ENCODE peak calls at places on chromosomes 6 and 20, in four cellular contexts. A, T, U and S are unnamed samples.

GRCh38 chr20:13587370-13587769 is 51.4 kb downstream of the TASP1 start:
- DNase-seq in T (no peak), U (no peak), A (no peak), S (no peak)

GRCh38 chr6:161440299-161440698 is 166.4 kb upstream of the AGPAT4 start:
- DNase-seq in T (no peak), A (no peak), U (no peak), S (no peak)

GRCh38 chr6:45690846-45691245 is 313.1 kb upstream of the SUPT3H start:
- DNase-seq in T (no peak), U (no peak), A (no peak), S (no peak)

GRCh38 chr6:6384520-6384919 is 64.1 kb upstream of the F13A1 start:
- DNase-seq in A (no peak), U (no peak), T (no peak), S (no peak)

GRCh38 chr20:3539708-3540107 is 68.9 kb downstream of the ATRN start:
- DNase-seq in A (no peak), U (no peak), T (no peak), S (no peak)

GRCh38 chr20:7980332-7981046 is 39.1 kb downstream of the TMX4 start:
- DNase-seq in U (peak; percentile 82), T (no peak), A (no peak), S (peak; percentile 37)

GRCh38 chr6:44407951-44408670 is 20.6 kb downstream of the CDC5L start:
- DNase-seq in T (no peak), A (no peak), U (no peak), S (no peak)

GRCh38 chr6:45483501-45483900 is 105.8 kb upstream of the SUPT3H start:
- DNase-seq in T (no peak), U (no peak), A (no peak), S (no peak)

GRCh38 chr20:61263084-61263695 is 11.1 kb downstream of the CDH4 start:
- DNase-seq in T (no peak), A (peak; percentile 13), U (peak; percentile 49), S (peak; percentile 64)

GRCh38 chr6:51495016-51495805 is 592.2 kb downstream of the PKHD1 start:
- DNase-seq in U (no peak), T (no peak), A (no peak), S (no peak)

GRCh38 chr20:63778034-63778752 is 38.6 kb downstream of the SLC2A4RG start:
- DNase-seq in U (peak; percentile 44), A (no peak), T (no peak), S (no peak)

GRCh38 chr6:111803384-111803783 is 69.9 kb downstream of the FYN start:
- DNase-seq in U (no peak), T (no peak), A (no peak), S (no peak)

GRCh38 chr20:37081717-37082289 is 14.0 kb downstream of the RBL1 start:
- DNase-seq in T (peak; percentile 49), U (peak; percentile 52), A (peak; percentile 34), S (no peak)

GRCh38 chr6:72953901-72954494 is 271.3 kb downstream of the KHDC1L start:
- DNase-seq in T (no peak), A (no peak), U (peak; percentile 66), S (no peak)

GRCh38 chr6:28884423-28885148 is 39.2 kb downstream of the TRIM27 start:
- DNase-seq in A (no peak), T (peak; percentile 64), U (no peak), S (no peak)

GRCh38 chr20:35461620-35462019 is 6.2 kb downstream of the CEP250 start:
- DNase-seq in U (peak; percentile 22), T (no peak), A (no peak), S (no peak)

GRCh38 chr6:44598679-44599078 is 211.2 kb downstream of the CDC5L start:
- DNase-seq in U (no peak), T (no peak), A (no peak), S (no peak)

GRCh38 chr6:170393807-170394399 is 87.3 kb downstream of the FAM120B start:
- DNase-seq in A (no peak), T (peak; percentile 34), U (no peak), S (no peak)

GRCh38 chr6:130604869-130605401 is 222.3 kb upstream of the SMLR1 start:
- DNase-seq in T (no peak), U (no peak), A (no peak), S (no peak)

GRCh38 chr6:146260886-146261285 is 232.0 kb downstream of the GRM1 start:
- DNase-seq in A (no peak), U (no peak), T (no peak), S (no peak)

GRCh38 chr6:56514395-56514794 is 128.3 kb downstream of the DST start:
- DNase-seq in U (peak; percentile 84), T (no peak), A (no peak), S (no peak)

GRCh38 chr6:24646771-24647170 is 780 bp upstream of the KIAA0319 start:
- DNase-seq in T (no peak), A (no peak), U (peak; percentile 14), S (no peak)

GRCh38 chr20:51815383-51816076 is 13.2 kb upstream of the SALL4 start:
- DNase-seq in A (no peak), T (no peak), U (no peak), S (no peak)

GRCh38 chr20:10079964-10080363 is 45.2 kb downstream of the ANKEF1 start:
- DNase-seq in T (no peak), U (peak; percentile 95), A (no peak), S (peak; percentile 54)

GRCh38 chr6:144718431-144718830 is 433.3 kb downstream of the UTRN start:
- DNase-seq in A (no peak), T (no peak), U (peak; percentile 18), S (peak; percentile 11)

GRCh38 chr6:147058786-147059434 is 145.3 kb upstream of the STXBP5 start:
- DNase-seq in U (no peak), A (no peak), T (no peak), S (no peak)

GRCh38 chr20:57650266-57650665 is 30.0 kb upstream of the ZBP1 start:
- DNase-seq in T (peak; percentile 8), A (no peak), U (no peak), S (peak; percentile 4)

GRCh38 chr20:58342104-58342945 is 32.8 kb downstream of the RAB22A start:
- DNase-seq in U (peak; percentile 65), T (no peak), A (no peak), S (no peak)

GRCh38 chr6:138088307-138088744 is 18.9 kb downstream of the PERP start:
- DNase-seq in A (no peak), U (peak; percentile 96), T (no peak), S (peak; percentile 69)

GRCh38 chr6:27605401-27606342 is 132.8 kb upstream of the ZNF184 start:
- DNase-seq in A (no peak), U (peak; percentile 80), T (no peak), S (peak; percentile 66)

GRCh38 chr6:53273356-53273755 is 75.4 kb downstream of the ELOVL5 start:
- DNase-seq in A (no peak), T (no peak), U (no peak), S (no peak)

GRCh38 chr6:111242452-111242851 is 155.1 kb downstream of the SLC16A10 start:
- DNase-seq in T (no peak), U (peak; percentile 83), A (no peak), S (no peak)

GRCh38 chr6:3911614-3912336 is 62.6 kb downstream of the FAM50B start:
- DNase-seq in T (no peak), U (peak; percentile 79), A (no peak), S (peak; percentile 64)